ENCODE peak calls at places on chromosome X, in ten cellular contexts. One of them, this sample, is unnamed.

GRCh38 chrX:68588653-68589371 is 58.7 kb upstream of the STARD8 start:
- DNase-seq in posterior cingulate gyrus: no peak
- DNase-seq in activated CD8-positive, alpha-beta T cell treated with anti-CD3 and anti-CD28 coated beads for 36 hours: no peak
- DNase-seq in nephron progenitor cell: no peak
- DNase-seq in central memory CD4-positive, alpha-beta T cell: no peak
- DNase-seq in stimulated activated CD4-positive, alpha-beta T cell treated with anti-CD3 and anti-CD28 coated beads, Interleukin-1b, Interleukin-23, amount 100 ng/mL, for 48 hours: no peak
- DNase-seq in GM12865: no peak
- DNase-seq in NCI-H1092: no peak
- DNase-seq in neuronal stem cell: no peak
- DNase-seq in mucosa of descending colon: no peak
- DNase-seq in this sample: no peak

GRCh38 chrX:55006827-55007621 is 6.9 kb downstream of the APEX2 start:
- DNase-seq in GM12865: no peak
- DNase-seq in NCI-H1092: no peak
- DNase-seq in posterior cingulate gyrus: no peak
- DNase-seq in central memory CD4-positive, alpha-beta T cell: no peak
- DNase-seq in mucosa of descending colon: peak
- DNase-seq in neuronal stem cell: no peak
- DNase-seq in activated CD8-positive, alpha-beta T cell treated with anti-CD3 and anti-CD28 coated beads for 36 hours: no peak
- DNase-seq in stimulated activated CD4-positive, alpha-beta T cell treated with anti-CD3 and anti-CD28 coated beads, Interleukin-1b, Interleukin-23, amount 100 ng/mL, for 48 hours: no peak
- DNase-seq in nephron progenitor cell: no peak
- DNase-seq in this sample: no peak

GRCh38 chrX:5113128-5113527 is 1115.5 kb downstream of the NLGN4X start:
- DNase-seq in central memory CD4-positive, alpha-beta T cell: no peak
- DNase-seq in neuronal stem cell: no peak
- DNase-seq in stimulated activated CD4-positive, alpha-beta T cell treated with anti-CD3 and anti-CD28 coated beads, Interleukin-1b, Interleukin-23, amount 100 ng/mL, for 48 hours: no peak
- DNase-seq in posterior cingulate gyrus: no peak
- DNase-seq in activated CD8-positive, alpha-beta T cell treated with anti-CD3 and anti-CD28 coated beads for 36 hours: no peak
- DNase-seq in mucosa of descending colon: no peak
- DNase-seq in NCI-H1092: no peak
- DNase-seq in nephron progenitor cell: no peak
- DNase-seq in GM12865: no peak
- DNase-seq in this sample: peak

GRCh38 chrX:14029039-14029424 is 660 bp downstream of the GEMIN8 start:
- DNase-seq in GM12865: no peak
- DNase-seq in central memory CD4-positive, alpha-beta T cell: no peak
- DNase-seq in posterior cingulate gyrus: no peak
- DNase-seq in activated CD8-positive, alpha-beta T cell treated with anti-CD3 and anti-CD28 coated beads for 36 hours: no peak
- DNase-seq in NCI-H1092: peak
- DNase-seq in mucosa of descending colon: no peak
- DNase-seq in nephron progenitor cell: no peak
- DNase-seq in stimulated activated CD4-positive, alpha-beta T cell treated with anti-CD3 and anti-CD28 coated beads, Interleukin-1b, Interleukin-23, amount 100 ng/mL, for 48 hours: no peak
- DNase-seq in neuronal stem cell: peak
- DNase-seq in this sample: no peak

GRCh38 chrX:142804085-142804484 is 221.6 kb upstream of the SPANXN4 start:
- DNase-seq in stimulated activated CD4-positive, alpha-beta T cell treated with anti-CD3 and anti-CD28 coated beads, Interleukin-1b, Interleukin-23, amount 100 ng/mL, for 48 hours: no peak
- DNase-seq in central memory CD4-positive, alpha-beta T cell: no peak
- DNase-seq in GM12865: peak
- DNase-seq in mucosa of descending colon: no peak
- DNase-seq in activated CD8-positive, alpha-beta T cell treated with anti-CD3 and anti-CD28 coated beads for 36 hours: no peak
- DNase-seq in NCI-H1092: no peak
- DNase-seq in neuronal stem cell: peak
- DNase-seq in posterior cingulate gyrus: no peak
- DNase-seq in nephron progenitor cell: peak
- DNase-seq in this sample: peak

GRCh38 chrX:16971694-16972093 is 25.2 kb downstream of the REPS2 start:
- DNase-seq in activated CD8-positive, alpha-beta T cell treated with anti-CD3 and anti-CD28 coated beads for 36 hours: no peak
- DNase-seq in nephron progenitor cell: no peak
- DNase-seq in posterior cingulate gyrus: no peak
- DNase-seq in stimulated activated CD4-positive, alpha-beta T cell treated with anti-CD3 and anti-CD28 coated beads, Interleukin-1b, Interleukin-23, amount 100 ng/mL, for 48 hours: no peak
- DNase-seq in neuronal stem cell: no peak
- DNase-seq in central memory CD4-positive, alpha-beta T cell: no peak
- DNase-seq in NCI-H1092: no peak
- DNase-seq in mucosa of descending colon: no peak
- DNase-seq in GM12865: no peak
- DNase-seq in this sample: no peak

GRCh38 chrX:123830309-123830708 is 29.5 kb upstream of the XIAP start:
- DNase-seq in stimulated activated CD4-positive, alpha-beta T cell treated with anti-CD3 and anti-CD28 coated beads, Interleukin-1b, Interleukin-23, amount 100 ng/mL, for 48 hours: peak
- DNase-seq in GM12865: peak
- DNase-seq in neuronal stem cell: no peak
- DNase-seq in activated CD8-positive, alpha-beta T cell treated with anti-CD3 and anti-CD28 coated beads for 36 hours: peak
- DNase-seq in central memory CD4-positive, alpha-beta T cell: no peak
- DNase-seq in nephron progenitor cell: no peak
- DNase-seq in mucosa of descending colon: peak
- DNase-seq in posterior cingulate gyrus: peak
- DNase-seq in NCI-H1092: no peak
- DNase-seq in this sample: no peak

GRCh38 chrX:2652106-2652505 is 39.0 kb upstream of the CD99 start:
- DNase-seq in mucosa of descending colon: no peak
- DNase-seq in GM12865: no peak
- DNase-seq in central memory CD4-positive, alpha-beta T cell: no peak
- DNase-seq in NCI-H1092: no peak
- DNase-seq in nephron progenitor cell: no peak
- DNase-seq in stimulated activated CD4-positive, alpha-beta T cell treated with anti-CD3 and anti-CD28 coated beads, Interleukin-1b, Interleukin-23, amount 100 ng/mL, for 48 hours: no peak
- DNase-seq in posterior cingulate gyrus: no peak
- DNase-seq in activated CD8-positive, alpha-beta T cell treated with anti-CD3 and anti-CD28 coated beads for 36 hours: no peak
- DNase-seq in neuronal stem cell: no peak
- DNase-seq in this sample: no peak

GRCh38 chrX:118528089-118528753 is 32.6 kb downstream of the DOCK11 start:
- DNase-seq in central memory CD4-positive, alpha-beta T cell: peak
- DNase-seq in neuronal stem cell: no peak
- DNase-seq in NCI-H1092: no peak
- DNase-seq in posterior cingulate gyrus: peak
- DNase-seq in stimulated activated CD4-positive, alpha-beta T cell treated with anti-CD3 and anti-CD28 coated beads, Interleukin-1b, Interleukin-23, amount 100 ng/mL, for 48 hours: peak
- DNase-seq in mucosa of descending colon: peak
- DNase-seq in GM12865: peak
- DNase-seq in activated CD8-positive, alpha-beta T cell treated with anti-CD3 and anti-CD28 coated beads for 36 hours: peak
- DNase-seq in nephron progenitor cell: no peak
- DNase-seq in this sample: no peak

GRCh38 chrX:120358687-120359086 is 3.2 kb upstream of the ATP1B4 start:
- DNase-seq in GM12865: no peak
- DNase-seq in activated CD8-positive, alpha-beta T cell treated with anti-CD3 and anti-CD28 coated beads for 36 hours: peak
- DNase-seq in NCI-H1092: no peak
- DNase-seq in nephron progenitor cell: peak
- DNase-seq in stimulated activated CD4-positive, alpha-beta T cell treated with anti-CD3 and anti-CD28 coated beads, Interleukin-1b, Interleukin-23, amount 100 ng/mL, for 48 hours: peak
- DNase-seq in central memory CD4-positive, alpha-beta T cell: no peak
- DNase-seq in posterior cingulate gyrus: no peak
- DNase-seq in neuronal stem cell: no peak
- DNase-seq in mucosa of descending colon: no peak
- DNase-seq in this sample: no peak

GRCh38 chrX:7077910-7078245 is 69.6 kb upstream of the STS start:
- DNase-seq in NCI-H1092: no peak
- DNase-seq in central memory CD4-positive, alpha-beta T cell: no peak
- DNase-seq in neuronal stem cell: no peak
- DNase-seq in posterior cingulate gyrus: no peak
- DNase-seq in mucosa of descending colon: no peak
- DNase-seq in activated CD8-positive, alpha-beta T cell treated with anti-CD3 and anti-CD28 coated beads for 36 hours: no peak
- DNase-seq in stimulated activated CD4-positive, alpha-beta T cell treated with anti-CD3 and anti-CD28 coated beads, Interleukin-1b, Interleukin-23, amount 100 ng/mL, for 48 hours: no peak
- DNase-seq in GM12865: no peak
- DNase-seq in nephron progenitor cell: no peak
- DNase-seq in this sample: no peak

GRCh38 chrX:135396109-135396508 is 25.6 kb upstream of the SMIM10L2A start:
- DNase-seq in activated CD8-positive, alpha-beta T cell treated with anti-CD3 and anti-CD28 coated beads for 36 hours: no peak
- DNase-seq in mucosa of descending colon: no peak
- DNase-seq in nephron progenitor cell: no peak
- DNase-seq in stimulated activated CD4-positive, alpha-beta T cell treated with anti-CD3 and anti-CD28 coated beads, Interleukin-1b, Interleukin-23, amount 100 ng/mL, for 48 hours: no peak
- DNase-seq in NCI-H1092: no peak
- DNase-seq in central memory CD4-positive, alpha-beta T cell: no peak
- DNase-seq in GM12865: no peak
- DNase-seq in neuronal stem cell: no peak
- DNase-seq in posterior cingulate gyrus: no peak
- DNase-seq in this sample: no peak

GRCh38 chrX:20527458-20528099 is 260.9 kb upstream of the RPS6KA3 start:
- DNase-seq in GM12865: no peak
- DNase-seq in neuronal stem cell: no peak
- DNase-seq in activated CD8-positive, alpha-beta T cell treated with anti-CD3 and anti-CD28 coated beads for 36 hours: no peak
- DNase-seq in nephron progenitor cell: no peak
- DNase-seq in posterior cingulate gyrus: peak
- DNase-seq in stimulated activated CD4-positive, alpha-beta T cell treated with anti-CD3 and anti-CD28 coated beads, Interleukin-1b, Interleukin-23, amount 100 ng/mL, for 48 hours: no peak
- DNase-seq in mucosa of descending colon: no peak
- DNase-seq in NCI-H1092: no peak
- DNase-seq in central memory CD4-positive, alpha-beta T cell: peak
- DNase-seq in this sample: peak

GRCh38 chrX:132669142-132669541 is 180.3 kb upstream of the MBNL3 start:
- DNase-seq in neuronal stem cell: no peak
- DNase-seq in posterior cingulate gyrus: no peak
- DNase-seq in central memory CD4-positive, alpha-beta T cell: no peak
- DNase-seq in activated CD8-positive, alpha-beta T cell treated with anti-CD3 and anti-CD28 coated beads for 36 hours: no peak
- DNase-seq in nephron progenitor cell: no peak
- DNase-seq in NCI-H1092: no peak
- DNase-seq in mucosa of descending colon: no peak
- DNase-seq in stimulated activated CD4-positive, alpha-beta T cell treated with anti-CD3 and anti-CD28 coated beads, Interleukin-1b, Interleukin-23, amount 100 ng/mL, for 48 hours: no peak
- DNase-seq in GM12865: no peak
- DNase-seq in this sample: no peak

GRCh38 chrX:141133272-141133671 is 43.7 kb downstream of the LDOC1 start:
- DNase-seq in neuronal stem cell: no peak
- DNase-seq in mucosa of descending colon: no peak
- DNase-seq in activated CD8-positive, alpha-beta T cell treated with anti-CD3 and anti-CD28 coated beads for 36 hours: no peak
- DNase-seq in central memory CD4-positive, alpha-beta T cell: no peak
- DNase-seq in nephron progenitor cell: no peak
- DNase-seq in NCI-H1092: no peak
- DNase-seq in stimulated activated CD4-positive, alpha-beta T cell treated with anti-CD3 and anti-CD28 coated beads, Interleukin-1b, Interleukin-23, amount 100 ng/mL, for 48 hours: no peak
- DNase-seq in posterior cingulate gyrus: no peak
- DNase-seq in GM12865: no peak
- DNase-seq in this sample: no peak

GRCh38 chrX:25548806-25549205 is 533.0 kb upstream of the ARX start:
- DNase-seq in mucosa of descending colon: no peak
- DNase-seq in neuronal stem cell: no peak
- DNase-seq in central memory CD4-positive, alpha-beta T cell: no peak
- DNase-seq in GM12865: no peak
- DNase-seq in stimulated activated CD4-positive, alpha-beta T cell treated with anti-CD3 and anti-CD28 coated beads, Interleukin-1b, Interleukin-23, amount 100 ng/mL, for 48 hours: no peak
- DNase-seq in NCI-H1092: no peak
- DNase-seq in activated CD8-positive, alpha-beta T cell treated with anti-CD3 and anti-CD28 coated beads for 36 hours: no peak
- DNase-seq in posterior cingulate gyrus: no peak
- DNase-seq in nephron progenitor cell: no peak
- DNase-seq in this sample: no peak

GRCh38 chrX:2315434-2315833 is 185.3 kb downstream of the DHRSX start:
- DNase-seq in activated CD8-positive, alpha-beta T cell treated with anti-CD3 and anti-CD28 coated beads for 36 hours: no peak
- DNase-seq in posterior cingulate gyrus: no peak
- DNase-seq in nephron progenitor cell: no peak
- DNase-seq in mucosa of descending colon: no peak
- DNase-seq in NCI-H1092: no peak
- DNase-seq in GM12865: no peak
- DNase-seq in neuronal stem cell: no peak
- DNase-seq in stimulated activated CD4-positive, alpha-beta T cell treated with anti-CD3 and anti-CD28 coated beads, Interleukin-1b, Interleukin-23, amount 100 ng/mL, for 48 hours: no peak
- DNase-seq in central memory CD4-positive, alpha-beta T cell: no peak
- DNase-seq in this sample: no peak

GRCh38 chrX:131752493-131753198 is 208.8 kb downstream of the OR13H1 start:
- DNase-seq in NCI-H1092: no peak
- DNase-seq in stimulated activated CD4-positive, alpha-beta T cell treated with anti-CD3 and anti-CD28 coated beads, Interleukin-1b, Interleukin-23, amount 100 ng/mL, for 48 hours: no peak
- DNase-seq in nephron progenitor cell: no peak
- DNase-seq in posterior cingulate gyrus: peak
- DNase-seq in activated CD8-positive, alpha-beta T cell treated with anti-CD3 and anti-CD28 coated beads for 36 hours: no peak
- DNase-seq in neuronal stem cell: no peak
- DNase-seq in GM12865: no peak
- DNase-seq in mucosa of descending colon: no peak
- DNase-seq in central memory CD4-positive, alpha-beta T cell: peak
- DNase-seq in this sample: no peak

GRCh38 chrX:21802054-21802660 is 37.3 kb upstream of the MBTPS2 start:
- DNase-seq in GM12865: no peak
- DNase-seq in posterior cingulate gyrus: no peak
- DNase-seq in nephron progenitor cell: no peak
- DNase-seq in activated CD8-positive, alpha-beta T cell treated with anti-CD3 and anti-CD28 coated beads for 36 hours: no peak
- DNase-seq in neuronal stem cell: no peak
- DNase-seq in central memory CD4-positive, alpha-beta T cell: no peak
- DNase-seq in stimulated activated CD4-positive, alpha-beta T cell treated with anti-CD3 and anti-CD28 coated beads, Interleukin-1b, Interleukin-23, amount 100 ng/mL, for 48 hours: no peak
- DNase-seq in NCI-H1092: no peak
- DNase-seq in mucosa of descending colon: no peak
- DNase-seq in this sample: no peak

GRCh38 chrX:39762266-39762841 is 335.4 kb downstream of the BCOR start:
- DNase-seq in activated CD8-positive, alpha-beta T cell treated with anti-CD3 and anti-CD28 coated beads for 36 hours: no peak
- DNase-seq in neuronal stem cell: no peak
- DNase-seq in posterior cingulate gyrus: no peak
- DNase-seq in central memory CD4-positive, alpha-beta T cell: no peak
- DNase-seq in nephron progenitor cell: no peak
- DNase-seq in mucosa of descending colon: no peak
- DNase-seq in NCI-H1092: no peak
- DNase-seq in GM12865: no peak
- DNase-seq in stimulated activated CD4-positive, alpha-beta T cell treated with anti-CD3 and anti-CD28 coated beads, Interleukin-1b, Interleukin-23, amount 100 ng/mL, for 48 hours: no peak
- DNase-seq in this sample: no peak

GRCh38 chrX:7614616-7615015 is 228.4 kb upstream of the VCX start:
- DNase-seq in stimulated activated CD4-positive, alpha-beta T cell treated with anti-CD3 and anti-CD28 coated beads, Interleukin-1b, Interleukin-23, amount 100 ng/mL, for 48 hours: no peak
- DNase-seq in mucosa of descending colon: no peak
- DNase-seq in posterior cingulate gyrus: no peak
- DNase-seq in central memory CD4-positive, alpha-beta T cell: no peak
- DNase-seq in activated CD8-positive, alpha-beta T cell treated with anti-CD3 and anti-CD28 coated beads for 36 hours: no peak
- DNase-seq in neuronal stem cell: no peak
- DNase-seq in GM12865: no peak
- DNase-seq in nephron progenitor cell: no peak
- DNase-seq in NCI-H1092: peak
- DNase-seq in this sample: no peak

GRCh38 chrX:110086916-110087484 is 84.1 kb downstream of the TMEM164 start:
- DNase-seq in central memory CD4-positive, alpha-beta T cell: no peak
- DNase-seq in activated CD8-positive, alpha-beta T cell treated with anti-CD3 and anti-CD28 coated beads for 36 hours: no peak
- DNase-seq in NCI-H1092: no peak
- DNase-seq in GM12865: peak
- DNase-seq in posterior cingulate gyrus: no peak
- DNase-seq in mucosa of descending colon: no peak
- DNase-seq in stimulated activated CD4-positive, alpha-beta T cell treated with anti-CD3 and anti-CD28 coated beads, Interleukin-1b, Interleukin-23, amount 100 ng/mL, for 48 hours: no peak
- DNase-seq in neuronal stem cell: no peak
- DNase-seq in nephron progenitor cell: no peak
- DNase-seq in this sample: no peak

GRCh38 chrX:17038681-17039161 is 92.3 kb downstream of the REPS2 start:
- DNase-seq in stimulated activated CD4-positive, alpha-beta T cell treated with anti-CD3 and anti-CD28 coated beads, Interleukin-1b, Interleukin-23, amount 100 ng/mL, for 48 hours: no peak
- DNase-seq in GM12865: no peak
- DNase-seq in nephron progenitor cell: no peak
- DNase-seq in posterior cingulate gyrus: no peak
- DNase-seq in central memory CD4-positive, alpha-beta T cell: no peak
- DNase-seq in NCI-H1092: no peak
- DNase-seq in activated CD8-positive, alpha-beta T cell treated with anti-CD3 and anti-CD28 coated beads for 36 hours: no peak
- DNase-seq in neuronal stem cell: no peak
- DNase-seq in mucosa of descending colon: no peak
- DNase-seq in this sample: no peak

GRCh38 chrX:3052864-3053263 is 11.6 kb downstream of the ARSF start:
- DNase-seq in NCI-H1092: no peak
- DNase-seq in stimulated activated CD4-positive, alpha-beta T cell treated with anti-CD3 and anti-CD28 coated beads, Interleukin-1b, Interleukin-23, amount 100 ng/mL, for 48 hours: no peak
- DNase-seq in activated CD8-positive, alpha-beta T cell treated with anti-CD3 and anti-CD28 coated beads for 36 hours: no peak
- DNase-seq in central memory CD4-positive, alpha-beta T cell: no peak
- DNase-seq in posterior cingulate gyrus: no peak
- DNase-seq in nephron progenitor cell: no peak
- DNase-seq in neuronal stem cell: no peak
- DNase-seq in mucosa of descending colon: no peak
- DNase-seq in GM12865: no peak
- DNase-seq in this sample: no peak

GRCh38 chrX:86604620-86605019 is 456.4 kb downstream of the DACH2 start:
- DNase-seq in NCI-H1092: no peak
- DNase-seq in mucosa of descending colon: no peak
- DNase-seq in neuronal stem cell: no peak
- DNase-seq in nephron progenitor cell: no peak
- DNase-seq in GM12865: peak
- DNase-seq in stimulated activated CD4-positive, alpha-beta T cell treated with anti-CD3 and anti-CD28 coated beads, Interleukin-1b, Interleukin-23, amount 100 ng/mL, for 48 hours: no peak
- DNase-seq in central memory CD4-positive, alpha-beta T cell: no peak
- DNase-seq in activated CD8-positive, alpha-beta T cell treated with anti-CD3 and anti-CD28 coated beads for 36 hours: no peak
- DNase-seq in posterior cingulate gyrus: no peak
- DNase-seq in this sample: no peak

GRCh38 chrX:112761239-112762207 is 79.1 kb downstream of the AMOT start:
- DNase-seq in NCI-H1092: no peak
- DNase-seq in stimulated activated CD4-positive, alpha-beta T cell treated with anti-CD3 and anti-CD28 coated beads, Interleukin-1b, Interleukin-23, amount 100 ng/mL, for 48 hours: no peak
- DNase-seq in GM12865: peak
- DNase-seq in central memory CD4-positive, alpha-beta T cell: no peak
- DNase-seq in neuronal stem cell: no peak
- DNase-seq in posterior cingulate gyrus: no peak
- DNase-seq in mucosa of descending colon: no peak
- DNase-seq in activated CD8-positive, alpha-beta T cell treated with anti-CD3 and anti-CD28 coated beads for 36 hours: no peak
- DNase-seq in nephron progenitor cell: no peak
- DNase-seq in this sample: no peak

GRCh38 chrX:153622661-153623309 is 23.8 kb upstream of the CCNQ start:
- DNase-seq in activated CD8-positive, alpha-beta T cell treated with anti-CD3 and anti-CD28 coated beads for 36 hours: no peak
- DNase-seq in stimulated activated CD4-positive, alpha-beta T cell treated with anti-CD3 and anti-CD28 coated beads, Interleukin-1b, Interleukin-23, amount 100 ng/mL, for 48 hours: no peak
- DNase-seq in central memory CD4-positive, alpha-beta T cell: no peak
- DNase-seq in mucosa of descending colon: no peak
- DNase-seq in nephron progenitor cell: no peak
- DNase-seq in neuronal stem cell: no peak
- DNase-seq in NCI-H1092: no peak
- DNase-seq in GM12865: no peak
- DNase-seq in posterior cingulate gyrus: no peak
- DNase-seq in this sample: no peak

GRCh38 chrX:15505104-15505503 is 4.5 kb downstream of the BMX start:
- DNase-seq in GM12865: no peak
- DNase-seq in posterior cingulate gyrus: no peak
- DNase-seq in nephron progenitor cell: no peak
- DNase-seq in activated CD8-positive, alpha-beta T cell treated with anti-CD3 and anti-CD28 coated beads for 36 hours: no peak
- DNase-seq in central memory CD4-positive, alpha-beta T cell: no peak
- DNase-seq in mucosa of descending colon: no peak
- DNase-seq in neuronal stem cell: no peak
- DNase-seq in stimulated activated CD4-positive, alpha-beta T cell treated with anti-CD3 and anti-CD28 coated beads, Interleukin-1b, Interleukin-23, amount 100 ng/mL, for 48 hours: no peak
- DNase-seq in NCI-H1092: no peak
- DNase-seq in this sample: no peak